ENCODE peak calls at places on chromosomes 6 and 20, in nine cellular contexts. E, H, L, O, G, U, K, R and I are unnamed samples.

GRCh38 chr6:7821426-7821825 is 89.2 kb downstream of the TXNDC5 start:
- DNase-seq in L (no peak), E (no peak), K (peak), R (no peak), O (no peak), H (peak), U (no peak), G (no peak), I (no peak)

GRCh38 chr6:89350281-89351037 is 2.1 kb downstream of the UBE2J1 start:
- DNase-seq in K (peak), L (no peak), H (peak), G (no peak), R (no peak), E (no peak), U (no peak), O (no peak), I (no peak)

GRCh38 chr20:10565922-10566897 is 107.6 kb downstream of the JAG1 start:
- DNase-seq in H (no peak), R (no peak), O (no peak), K (no peak), L (peak), G (no peak), E (no peak), U (no peak), I (no peak)

GRCh38 chr20:53738039-53738944 is 144.7 kb upstream of the ZNF217 start:
- DNase-seq in H (peak), U (peak), R (no peak), O (no peak), K (peak), G (peak), E (peak), L (peak), I (no peak)

GRCh38 chr6:34056301-34056700 is 89.6 kb downstream of the GRM4 start:
- DNase-seq in E (no peak), O (no peak), K (peak), R (no peak), G (peak), U (no peak), L (peak), H (peak), I (no peak)

GRCh38 chr6:159056432-159056831 is 11.6 kb upstream of the TAGAP start:
- DNase-seq in O (no peak), U (no peak), K (no peak), H (no peak), G (no peak), R (no peak), E (no peak), L (no peak), I (no peak)

GRCh38 chr20:42603655-42604054 is 586.1 kb downstream of the PTPRT start:
- DNase-seq in G (no peak), K (no peak), H (no peak), O (no peak), E (no peak), U (no peak), L (no peak), R (no peak), I (no peak)

GRCh38 chr6:106684011-106684410 is 54.6 kb downstream of the QRSL1 start:
- DNase-seq in L (no peak), E (no peak), K (no peak), O (no peak), U (no peak), H (no peak), G (no peak), R (no peak), I (no peak)

GRCh38 chr6:161161889-161162624 is 111.8 kb downstream of the AGPAT4 start:
- DNase-seq in U (peak), G (no peak), L (no peak), H (peak), O (peak), K (peak), R (no peak), E (no peak), I (no peak)

GRCh38 chr6:157459327-157459726 is 78.3 kb downstream of the ZDHHC14 start:
- DNase-seq in K (no peak), L (no peak), R (no peak), O (no peak), U (no peak), E (no peak), H (no peak), G (no peak), I (no peak)

GRCh38 chr6:112232845-112233256 is 21.5 kb downstream of the LAMA4 start:
- DNase-seq in G (peak), H (peak), E (no peak), O (no peak), U (peak), L (no peak), K (peak), R (no peak), I (no peak)

GRCh38 chr6:136791296-136792065 is 796 bp downstream of the MAP3K5 start:
- DNase-seq in O (no peak), G (peak), U (no peak), R (peak), L (peak), E (no peak), H (peak), K (peak), I (peak)

GRCh38 chr6:133964052-133964451 is 11.0 kb downstream of the TBPL1 start:
- DNase-seq in K (peak), R (no peak), E (peak), G (no peak), U (peak), H (peak), O (peak), L (peak), I (no peak)

GRCh38 chr20:34915131-34915530 is 38.7 kb downstream of the ACSS2 start:
- DNase-seq in O (no peak), G (no peak), H (no peak), U (no peak), R (no peak), L (no peak), E (no peak), K (no peak), I (no peak)

GRCh38 chr6:75480425-75480824 is 13.2 kb downstream of the FILIP1 start:
- DNase-seq in U (no peak), L (no peak), K (peak), E (no peak), G (no peak), H (peak), R (no peak), O (no peak), I (no peak)

GRCh38 chr6:17098538-17098937 is 3.3 kb upstream of the STMND1 start:
- DNase-seq in G (no peak), R (no peak), H (no peak), O (peak), E (peak), L (peak), U (no peak), K (peak), I (no peak)

GRCh38 chr20:57071283-57071701 is 195.1 kb downstream of the BMP7 start:
- DNase-seq in K (no peak), O (no peak), R (no peak), E (peak), U (no peak), H (no peak), L (no peak), G (no peak), I (no peak)

GRCh38 chr6:110664933-110665332 is 150.3 kb downstream of the CDK19 start:
- DNase-seq in K (peak), H (peak), E (no peak), O (no peak), R (no peak), L (no peak), G (no peak), U (no peak), I (no peak)

GRCh38 chr6:143410859-143411270 is 39.6 kb downstream of the ADAT2 start:
- DNase-seq in R (no peak), K (peak), U (peak), H (peak), G (no peak), O (peak), E (peak), L (peak), I (no peak)

GRCh38 chr6:67683960-67684359 is 951.1 kb upstream of the ADGRB3 start:
- DNase-seq in U (peak), O (peak), R (no peak), G (no peak), E (peak), H (peak), K (peak), L (peak), I (no peak)

GRCh38 chr20:3923818-3924217 is 34.6 kb downstream of the PANK2 start:
- DNase-seq in G (no peak), U (no peak), R (no peak), H (peak), E (no peak), L (peak), K (peak), O (no peak), I (no peak)

GRCh38 chr6:7313505-7314165 is 636 bp upstream of the SSR1 start:
- DNase-seq in L (peak), E (no peak), K (no peak), O (no peak), U (no peak), R (no peak), G (no peak), H (no peak), I (no peak)

GRCh38 chr6:113287396-113287795 is 569.7 kb upstream of the MARCKS start:
- DNase-seq in R (no peak), E (no peak), O (no peak), L (no peak), U (no peak), H (no peak), K (no peak), G (no peak), I (no peak)

GRCh38 chr6:132063738-132064137 is 112.6 kb upstream of the CCN2 start:
- DNase-seq in L (peak), R (no peak), G (no peak), U (peak), O (peak), E (peak), K (peak), H (peak), I (no peak)

GRCh38 chr20:19737025-19737424 is 21.0 kb upstream of the RIN2 start:
- DNase-seq in L (peak), O (no peak), K (peak), G (no peak), H (peak), E (no peak), U (no peak), R (no peak), I (no peak)

GRCh38 chr6:41767112-41767946 is 12.4 kb downstream of the FRS3 start:
- DNase-seq in L (peak), O (no peak), U (no peak), E (peak), H (peak), R (no peak), G (peak), K (peak), I (no peak)